ENCODE peak calls at places on chromosome 19, in four cellular contexts. B is amniotic stem cell, O is PC-3, N is GM04503. I is an unnamed sample.

GRCh38 chr19:2096543-2097329 is at the start of gene IZUMO4:
- DNase-seq in B (peak), O (peak), N (peak), I (peak)

GRCh38 chr19:18437481-18438330 is at the start of gene ISYNA1:
- DNase-seq in O (peak), N (no peak), B (no peak), I (no peak)

GRCh38 chr19:39112338-39112890 is 13.2 kb upstream of the PAK4 start:
- DNase-seq in B (no peak), N (no peak), O (peak), I (no peak)

GRCh38 chr19:20247016-20247683 is 80.1 kb downstream of the ZNF486 start:
- DNase-seq in B (no peak), O (peak), N (no peak), I (no peak)

GRCh38 chr19:43804443-43804842 is 2.2 kb upstream of the LYPD5 start:
- DNase-seq in O (no peak), B (no peak), N (no peak), I (no peak)

GRCh38 chr19:34306824-34307223 is 52.5 kb downstream of the GARRE1 start:
- DNase-seq in B (no peak), N (no peak), O (no peak), I (no peak)

GRCh38 chr19:4487572-4487971 is 15.5 kb downstream of the HDGFL2 start:
- DNase-seq in B (no peak), O (no peak), N (no peak), I (no peak)

GRCh38 chr19:6259312-6259861 is 20.4 kb downstream of the MLLT1 start:
- DNase-seq in N (no peak), B (no peak), O (no peak), I (no peak)

GRCh38 chr19:17246681-17247425 is 1.1 kb upstream of the NR2F6 start:
- DNase-seq in B (no peak), N (no peak), O (no peak), I (no peak)

GRCh38 chr19:8655340-8655709 is 24.9 kb downstream of the NFILZ start:
- DNase-seq in B (no peak), O (no peak), N (no peak), I (no peak)

GRCh38 chr19:15284091-15284490 is 48.2 kb downstream of the BRD4 start:
- DNase-seq in N (no peak), O (no peak), B (no peak), I (no peak)

GRCh38 chr19:7897289-7897688 is 6.4 kb upstream of the MAP2K7 start:
- DNase-seq in N (no peak), O (no peak), B (no peak), I (no peak)

GRCh38 chr19:5593245-5593962 is 25.7 kb upstream of the TINCR start:
- DNase-seq in N (no peak), O (no peak), B (no peak), I (no peak)

GRCh38 chr19:11814707-11815050 is 606 bp downstream of the ZNF440 start:
- DNase-seq in N (no peak), B (no peak), O (peak), I (no peak)

GRCh38 chr19:7450243-7451223 is 38.3 kb downstream of the PEX11G start:
- DNase-seq in O (peak), B (no peak), N (no peak), I (no peak)

GRCh38 chr19:49873149-49873521 is 4.0 kb downstream of the AKT1S1 start:
- DNase-seq in O (no peak), N (no peak), B (no peak), I (no peak)

GRCh38 chr19:12825259-12826131 is 8.9 kb downstream of the RTBDN start:
- DNase-seq in O (peak), B (no peak), N (no peak), I (no peak)

GRCh38 chr19:29202281-29202680 is 10.7 kb downstream of the UQCRFS1 start:
- DNase-seq in B (no peak), O (no peak), N (no peak), I (no peak)

GRCh38 chr19:9362905-9363304 is at the start of gene ZNF177:
- DNase-seq in B (no peak), O (no peak), N (no peak), I (no peak)

GRCh38 chr19:19740755-19741154 is 7.8 kb upstream of the ZNF14 start:
- DNase-seq in N (no peak), B (no peak), O (no peak), I (no peak)

GRCh38 chr19:44548736-44549135 is 19.3 kb upstream of the CEACAM20 start:
- DNase-seq in B (no peak), N (peak), O (peak), I (no peak)

GRCh38 chr19:6873708-6874431 is 13.5 kb upstream of the ADGRE1 start:
- DNase-seq in B (no peak), O (no peak), N (no peak), I (no peak)

GRCh38 chr19:44808463-44809371 is at the start of gene BCAM:
- DNase-seq in O (peak), N (no peak), B (peak), I (no peak)

GRCh38 chr19:51586103-51586728 is 15.1 kb downstream of the ZNF175 start:
- DNase-seq in O (no peak), B (no peak), N (no peak), I (no peak)

GRCh38 chr19:33064117-33064777 is 441 bp downstream of the RHPN2 start:
- DNase-seq in N (no peak), B (no peak), O (peak), I (no peak)

GRCh38 chr19:47122359-47123335 is 8.0 kb upstream of the SAE1 start:
- DNase-seq in B (peak), O (peak), N (peak), I (no peak)

GRCh38 chr19:54114340-54114826 is 1.1 kb downstream of the TFPT start:
- DNase-seq in B (no peak), O (peak), N (no peak), I (no peak)

GRCh38 chr19:1156305-1156801 is 17.7 kb downstream of the SBNO2 start:
- DNase-seq in B (no peak), O (no peak), N (no peak), I (no peak)

GRCh38 chr19:4911314-4911713 is 2.0 kb downstream of the UHRF1 start:
- DNase-seq in N (no peak), O (peak), B (no peak), I (no peak)

GRCh38 chr19:32599736-32600157 is 18.8 kb downstream of the PDCD5 start:
- DNase-seq in O (peak), B (peak), N (no peak), I (no peak)

GRCh38 chr19:50899549-50899948 is 11.6 kb downstream of the KLK4 start:
- DNase-seq in N (no peak), O (no peak), B (no peak), I (no peak)

GRCh38 chr19:29264897-29265296 is 51.9 kb upstream of the UQCRFS1 start:
- DNase-seq in B (no peak), N (no peak), O (no peak), I (no peak)